ENCODE peak calls at places on chromosome 7, in four cellular contexts. O is endothelial cell of umbilical vein, X is PC-3, R is suprapubic skin. I is an unnamed sample.

GRCh38 chr7:158320328-158320727 is 267.3 kb downstream of the PTPRN2 start:
- DNase-seq in O (no peak), X (no peak), R (no peak), I (no peak)

GRCh38 chr7:66629222-66629658 is 559 bp downstream of the KCTD7 start:
- DNase-seq in R (no peak), X (no peak), O (peak), I (peak)

GRCh38 chr7:47382200-47382599 is 199.7 kb downstream of the TNS3 start:
- DNase-seq in O (no peak), X (no peak), R (no peak), I (no peak)

GRCh38 chr7:81600608-81601007 is 169.2 kb downstream of the HGF start:
- DNase-seq in R (no peak), O (no peak), X (peak), I (peak)

GRCh38 chr7:12982178-12982577 is 294.7 kb downstream of the ARL4A start:
- DNase-seq in R (no peak), X (no peak), O (no peak), I (no peak)

GRCh38 chr7:45703373-45703821 is 129.2 kb downstream of the ADCY1 start:
- DNase-seq in X (no peak), O (no peak), R (peak), I (no peak)

GRCh38 chr7:149621776-149622175 is 124.2 kb upstream of the ZNF746 start:
- DNase-seq in X (no peak), R (no peak), O (no peak), I (no peak)

GRCh38 chr7:39202041-39202440 is 224.3 kb downstream of the POU6F2 start:
- DNase-seq in X (no peak), R (no peak), O (no peak), I (no peak)

GRCh38 chr7:98646465-98646864 is 29.4 kb downstream of the NPTX2 start:
- DNase-seq in R (no peak), X (no peak), O (no peak), I (no peak)

GRCh38 chr7:134948736-134949135 is 37.6 kb upstream of the AGBL3 start:
- DNase-seq in R (no peak), O (no peak), X (no peak), I (peak)

GRCh38 chr7:73577627-73578341 is 595 bp downstream of the TBL2 start:
- DNase-seq in O (peak), X (peak), R (no peak), I (peak)

GRCh38 chr7:155792999-155793560 is 19.2 kb downstream of the SHH start:
- DNase-seq in O (no peak), R (no peak), X (no peak), I (no peak)

GRCh38 chr7:74234549-74234948 is 19.6 kb downstream of the RFC2 start:
- DNase-seq in O (no peak), R (no peak), X (no peak), I (peak)

DNA sequence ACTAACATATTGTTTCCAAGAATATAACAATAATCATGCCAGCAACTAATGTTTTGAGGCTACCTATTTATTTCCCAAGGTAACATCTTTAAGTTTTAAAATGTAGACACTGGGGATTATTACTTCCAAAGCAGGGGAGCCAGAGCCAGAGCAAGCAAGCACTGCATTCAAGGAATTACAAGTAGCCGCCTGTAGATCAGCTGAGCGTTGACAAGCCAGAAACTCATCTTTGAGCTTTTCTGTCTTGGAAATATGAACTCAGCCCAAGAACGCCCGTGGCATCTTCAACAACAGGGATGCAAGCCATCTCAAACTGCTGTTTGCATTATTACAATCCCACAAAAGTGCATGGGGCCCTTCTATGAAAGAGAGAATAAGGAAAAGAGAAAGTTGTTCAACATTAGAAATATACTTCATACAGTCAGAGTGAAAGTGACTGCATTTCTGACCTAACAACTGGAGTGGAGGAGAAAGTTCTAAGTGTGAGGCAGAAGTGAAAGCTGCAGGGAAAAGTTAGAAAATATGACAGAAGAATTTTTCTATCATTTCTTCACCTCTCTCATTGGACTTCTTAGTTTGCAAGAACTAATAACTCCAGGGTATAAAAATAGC is 6.5 kb downstream of the SGCE start:
- DNase-seq in R (no peak), X (no peak), O (no peak), I (peak)
- H3K4me3 ChIP-seq in R (no peak), X (no peak), O (no peak), I (no peak)

DNA sequence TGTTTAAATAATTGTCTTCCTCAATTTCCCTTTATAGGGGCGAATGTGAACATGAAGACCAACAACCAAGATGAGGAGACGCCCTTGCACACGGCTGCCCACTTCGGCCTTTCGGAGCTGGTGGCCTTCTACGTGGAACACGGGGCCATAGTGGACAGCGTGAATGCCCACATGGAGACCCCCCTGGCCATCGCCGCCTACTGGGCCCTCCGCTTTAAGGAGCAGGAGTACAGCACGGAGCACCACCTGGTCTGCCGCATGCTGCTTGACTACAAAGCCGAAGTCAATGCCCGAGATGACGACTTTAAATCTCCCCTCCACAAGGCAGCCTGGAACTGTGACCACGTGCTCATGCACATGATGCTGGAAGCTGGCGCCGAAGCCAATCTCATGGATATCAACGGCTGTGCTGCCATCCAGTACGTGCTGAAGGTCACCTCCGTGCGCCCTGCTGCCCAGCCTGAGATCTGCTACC is 42.1 kb downstream of the ASB4 start:
- DNase-seq in X (no peak), O (no peak), R (no peak), I (no peak)
- TF ChIP-seq CTCF in X (no peak), O (no peak), R (no peak), I (no peak)

DNA sequence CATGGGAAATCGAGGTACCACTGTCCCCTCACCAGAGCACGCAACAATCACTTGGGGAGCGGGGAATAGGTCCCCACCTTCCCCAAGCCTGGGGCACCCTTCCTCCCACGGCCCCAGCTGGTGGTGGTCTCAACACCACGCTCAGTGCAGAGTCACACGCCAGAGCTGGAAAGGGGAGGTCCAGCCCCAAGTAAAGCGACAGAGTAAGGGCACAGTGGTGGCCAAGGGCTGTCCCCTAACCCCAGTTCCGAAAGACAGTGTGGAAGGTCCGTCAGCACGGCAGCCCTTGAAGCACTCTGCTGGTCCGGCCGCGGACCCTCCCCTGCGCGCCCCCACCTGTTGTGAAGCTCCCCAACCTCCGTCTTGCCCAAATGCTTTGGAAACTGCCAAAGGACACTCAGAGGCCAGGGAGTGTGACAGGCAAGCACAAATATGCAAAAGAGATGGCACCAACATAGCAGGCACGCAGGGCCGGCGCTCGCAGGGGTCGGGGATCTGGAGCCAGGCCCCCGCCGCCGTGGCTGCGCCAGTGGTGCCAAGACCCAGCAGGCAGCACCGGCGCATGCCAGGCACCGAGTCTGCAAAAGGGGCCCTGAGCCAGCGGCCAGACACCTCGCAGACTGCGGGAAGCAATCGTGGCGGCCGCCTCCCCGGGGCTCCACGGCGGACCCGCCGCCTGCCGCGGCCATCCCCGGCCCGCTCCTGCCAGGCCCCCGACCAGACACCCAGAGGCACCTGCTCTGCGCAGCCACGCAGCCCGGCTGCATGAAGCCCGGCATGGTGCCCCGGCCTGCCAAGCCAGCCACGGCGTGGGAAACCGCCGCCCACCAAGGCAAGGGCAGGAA is 51.6 kb upstream of the SRRM3 start:
- DNase-seq in X (no peak), R (no peak), O (no peak), I (no peak)
- H3K4me3 ChIP-seq in X (no peak), R (no peak), O (no peak), I (no peak)

DNA sequence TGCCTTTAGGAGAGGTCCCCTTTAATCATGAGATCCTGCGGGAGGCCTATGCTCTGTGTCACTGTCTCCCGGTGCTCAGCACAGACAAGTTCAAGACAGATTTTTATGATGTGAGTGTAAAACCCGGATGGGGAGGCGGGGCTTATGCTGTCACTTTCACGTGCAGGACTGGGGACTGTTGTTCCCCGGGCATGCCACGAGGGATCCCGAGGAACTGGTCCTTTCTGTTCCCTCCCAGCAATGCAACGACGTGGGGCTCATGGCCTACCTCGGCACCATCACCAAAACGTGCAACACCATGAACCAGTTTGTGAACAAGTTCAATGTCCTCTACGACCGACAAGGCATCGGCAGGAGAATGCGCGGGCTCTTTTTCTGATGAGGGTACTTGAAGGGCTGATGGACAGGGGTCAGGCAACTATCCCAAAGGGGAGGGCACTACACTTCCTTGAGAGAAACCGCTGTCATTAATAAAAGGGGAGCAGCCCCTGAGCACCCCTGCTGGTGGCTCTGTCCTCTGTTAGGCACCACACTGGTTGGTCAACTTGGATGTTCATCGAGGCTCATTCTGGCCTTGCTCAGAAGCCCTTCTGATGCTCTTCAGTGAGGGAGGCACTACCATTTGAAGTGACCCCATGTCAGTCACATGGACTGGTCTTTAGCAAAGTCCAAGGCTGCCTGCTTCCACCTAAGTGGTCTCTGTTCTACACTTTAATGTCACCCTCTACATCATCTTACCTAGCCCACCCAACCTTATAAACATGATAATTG is 2.8 kb downstream of the COPS6 start:
- DNase-seq in R (no peak), O (no peak), X (no peak), I (no peak)
- TF ChIP-seq CTCF in R (no peak), O (peak), X (no peak), I (no peak)

GRCh38 chr7:93923946-93924345 is 2.4 kb downstream of the GNG11 start:
- DNase-seq in R (no peak), X (no peak), O (peak), I (peak)

GRCh38 chr7:93921607-93922446 is at the start of gene GNG11:
- DNase-seq in R (peak), O (peak), X (peak), I (peak)

GRCh38 chr7:93923291-93923690 is 1.8 kb downstream of the GNG11 start:
- DNase-seq in R (no peak), O (peak), X (no peak), I (peak)

GRCh38 chr7:93920496-93921189 is 892 bp upstream of the GNG11 start:
- DNase-seq in R (no peak), O (peak), X (no peak), I (peak)

DNA sequence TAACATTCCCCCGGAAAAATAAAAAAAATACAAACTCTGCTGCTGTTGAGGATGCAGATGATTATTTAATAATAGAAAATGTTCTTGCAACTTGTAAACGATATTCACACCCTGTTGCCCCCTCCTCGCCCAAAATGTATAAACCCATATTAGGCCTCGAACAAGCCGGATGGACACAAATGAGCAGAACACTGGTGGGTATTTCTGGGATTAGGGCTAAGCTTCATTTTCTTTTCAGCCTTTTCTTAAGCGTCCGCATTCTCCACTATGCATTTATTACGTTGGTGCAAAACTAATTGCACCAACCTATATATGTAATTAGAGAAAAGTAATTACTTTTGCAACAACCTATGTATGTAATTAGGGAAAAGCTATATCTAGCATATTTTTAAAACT is 347 bp upstream of the GNG11 start:
- DNase-seq in X (no peak), O (no peak), R (no peak), I (no peak)
- H3K4me3 ChIP-seq in X (peak), O (peak), R (peak), I (peak)

GRCh38 chr7:7595451-7595850 is 28.8 kb downstream of the MIOS start:
- DNase-seq in R (no peak), O (peak), X (peak), I (peak)
- TF ChIP-seq CTCF in R (no peak), O (no peak), X (peak), I (peak)

DNA sequence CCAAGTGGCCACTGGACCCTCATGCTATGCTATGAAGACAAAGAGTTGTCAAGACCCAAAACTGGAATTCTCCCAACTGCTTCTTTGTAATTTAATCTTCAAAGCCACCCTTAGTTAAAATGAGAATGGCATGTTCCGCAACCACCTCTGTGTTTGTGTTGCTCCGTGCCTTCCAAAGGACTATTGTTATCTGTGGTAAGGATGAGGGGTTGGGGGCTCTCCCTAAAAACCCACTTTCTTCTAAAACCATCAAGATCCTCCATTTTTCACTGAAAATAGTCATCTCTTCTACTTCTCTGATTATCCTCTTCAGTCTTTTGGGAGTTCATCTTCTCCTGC is 222.1 kb upstream of the AOAH start:
- DNase-seq in R (no peak), X (no peak), O (no peak), I (no peak)
- H3K4me3 ChIP-seq in R (no peak), X (no peak), O (no peak), I (no peak)

I was measured in fibroblast of villous mesenchyme.